ENCODE peak calls at places on chromosomes 3 and 15, in ten cellular contexts. N, R, A, I, Q, E, V, M, X and P are unnamed samples.

GRCh38 chr15:70281811-70282307 is 184.1 kb upstream of the TLE3 start:
- DNase-seq in I (no peak), V (peak; percentile 20), X (peak; percentile 49), Q (no peak), E (peak; percentile 42), A (peak; percentile 57), M (no peak), N (no peak), R (no peak), P (no peak)

GRCh38 chr3:140467104-140467577 is 210.7 kb upstream of the TRIM42 start:
- DNase-seq in I (no peak), R (no peak), X (no peak), V (no peak), N (peak; percentile 34), A (no peak), E (peak; percentile 90), M (no peak), Q (no peak), P (no peak)

GRCh38 chr15:29568840-29569532 is 253.3 kb downstream of the TJP1 start:
- DNase-seq in V (peak; percentile 80), I (no peak), E (peak; percentile 69), A (no peak), M (no peak), Q (no peak), R (no peak), N (peak; percentile 38), X (no peak), P (peak; percentile 75)

GRCh38 chr3:155790272-155790918 is 15.7 kb downstream of the C3orf33 start:
- DNase-seq in M (no peak), Q (no peak), N (no peak), R (no peak), X (no peak), I (no peak), V (no peak), A (no peak), E (no peak), P (no peak)

GRCh38 chr15:30649952-30650929 is 24.3 kb downstream of the ARHGAP11B start:
- DNase-seq in R (no peak), A (peak; percentile 82), Q (no peak), I (no peak), X (no peak), V (no peak), N (no peak), E (no peak), M (no peak), P (no peak)

GRCh38 chr3:66394261-66395249 is 106.3 kb downstream of the LRIG1 start:
- DNase-seq in E (no peak), M (no peak), Q (no peak), A (no peak), I (no peak), R (no peak), N (no peak), V (no peak), X (no peak), P (no peak)

GRCh38 chr3:45261333-45262110 is 35.4 kb upstream of the TMEM158 start:
- DNase-seq in A (no peak), E (no peak), I (no peak), X (no peak), V (no peak), N (no peak), R (no peak), Q (no peak), M (no peak), P (no peak)

GRCh38 chr3:119395923-119396358 is 67.5 kb downstream of the TMEM39A start:
- DNase-seq in E (no peak), I (no peak), M (no peak), X (no peak), R (no peak), V (no peak), A (no peak), N (no peak), Q (no peak), P (no peak)

GRCh38 chr15:83545803-83546534 is 98.8 kb downstream of the SH3GL3 start:
- DNase-seq in V (no peak), A (no peak), Q (no peak), I (no peak), X (no peak), M (no peak), N (no peak), R (no peak), E (no peak), P (no peak)

GRCh38 chr15:41284425-41285177 is 47.8 kb downstream of the OIP5 start:
- DNase-seq in X (no peak), Q (no peak), R (no peak), I (no peak), V (no peak), N (no peak), E (peak; percentile 33), M (no peak), A (peak; percentile 3), P (peak; percentile 4)

GRCh38 chr3:126025116-126025729 is 56.2 kb downstream of the ROPN1B start:
- DNase-seq in R (no peak), I (no peak), X (no peak), Q (no peak), M (no peak), N (no peak), V (no peak), E (no peak), A (no peak), P (no peak)

GRCh38 chr3:11350374-11350773 is 78.2 kb downstream of the ATG7 start:
- DNase-seq in A (peak; percentile 38), M (no peak), Q (no peak), N (no peak), E (no peak), X (no peak), V (no peak), I (no peak), R (no peak), P (no peak)

GRCh38 chr3:126356373-126357298 is 572 bp downstream of the KLF15 start:
- DNase-seq in R (peak; percentile 15), X (peak; percentile 22), A (no peak), M (no peak), V (no peak), Q (no peak), I (no peak), E (no peak), N (no peak), P (no peak)

GRCh38 chr3:48855681-48856447 is 8.2 kb upstream of the PRKAR2A start:
- DNase-seq in N (no peak), Q (no peak), V (no peak), A (no peak), E (no peak), I (no peak), X (no peak), M (no peak), R (no peak), P (no peak)

GRCh38 chr15:66927326-66928077 is 137.9 kb upstream of the SMAD3 start:
- DNase-seq in M (no peak), R (no peak), N (no peak), V (no peak), A (peak; percentile 56), Q (no peak), I (no peak), E (no peak), X (no peak), P (no peak)

GRCh38 chr3:127831723-127832172 is 9.4 kb upstream of the MGLL start:
- DNase-seq in R (peak; percentile 31), M (no peak), E (peak; percentile 19), A (no peak), I (peak; percentile 58), Q (peak; percentile 35), V (no peak), N (no peak), X (peak; percentile 39), P (no peak)

GRCh38 chr3:103410231-103410630 is 975.4 kb downstream of the ZPLD1 start:
- DNase-seq in R (no peak), Q (no peak), N (no peak), A (no peak), E (no peak), M (no peak), I (no peak), X (no peak), V (no peak), P (no peak)

GRCh38 chr15:81809543-81809942 is 236.3 kb downstream of the MEX3B start:
- DNase-seq in N (peak; percentile 23), R (no peak), X (no peak), A (peak; percentile 28), E (peak; percentile 27), I (no peak), V (no peak), M (no peak), Q (peak; percentile 7), P (peak; percentile 18)

GRCh38 chr3:42801784-42802183 is 2.5 kb downstream of the HIGD1A start:
- DNase-seq in M (no peak), Q (no peak), N (no peak), I (no peak), E (no peak), R (no peak), V (no peak), A (no peak), X (no peak), P (no peak)

GRCh38 chr3:39025222-39025970 is 26.3 kb downstream of the SCN11A start:
- DNase-seq in M (no peak), V (no peak), I (no peak), E (no peak), R (no peak), Q (no peak), X (no peak), A (no peak), N (no peak), P (no peak)

GRCh38 chr15:78949461-78949860 is 4.6 kb upstream of the CTSH start:
- DNase-seq in N (no peak), Q (no peak), I (no peak), M (no peak), X (no peak), V (no peak), A (no peak), E (no peak), R (no peak), P (no peak)

GRCh38 chr3:129015388-129016105 is 14.4 kb downstream of the EFCC1 start:
- DNase-seq in R (no peak), Q (no peak), N (no peak), M (no peak), I (no peak), V (no peak), X (no peak), E (peak; percentile 37), A (no peak), P (no peak)

GRCh38 chr3:55659023-55659355 is 171.9 kb upstream of the WNT5A start:
- DNase-seq in N (no peak), Q (no peak), V (no peak), E (no peak), X (no peak), M (no peak), A (no peak), I (no peak), R (no peak), P (no peak)

GRCh38 chr3:15528881-15529537 is 7.5 kb upstream of the COLQ start:
- DNase-seq in N (no peak), M (no peak), Q (no peak), E (no peak), V (no peak), I (no peak), R (no peak), X (no peak), A (no peak), P (no peak)

GRCh38 chr15:89654847-89655805 is at the start of gene KIF7:
- DNase-seq in R (peak; percentile 43), V (peak; percentile 28), I (no peak), A (peak; percentile 15), M (no peak), X (no peak), Q (no peak), N (no peak), E (no peak), P (peak; percentile 52)

GRCh38 chr3:10972359-10972758 is 20.2 kb upstream of the SLC6A1 start:
- DNase-seq in E (no peak), N (no peak), X (no peak), V (no peak), Q (no peak), R (no peak), A (no peak), I (no peak), M (no peak), P (no peak)

GRCh38 chr15:95059346-95059905 is 828.1 kb downstream of the MCTP2 start:
- DNase-seq in R (no peak), A (no peak), E (no peak), N (no peak), X (no peak), V (no peak), M (no peak), Q (no peak), I (no peak), P (no peak)

GRCh38 chr3:113147608-113148306 is 63.6 kb upstream of the BOC start:
- DNase-seq in X (no peak), R (no peak), V (no peak), E (no peak), I (peak; percentile 70), M (no peak), Q (no peak), N (no peak), A (no peak), P (no peak)